ENCODE peak calls at places on chromosomes 12 and 14, in nine cellular contexts. K, I, O, C, M, T, Y, D and Q are unnamed samples. For H3K4me1 and H3K36me3, the result is how much of the 10 kb centered on the place peaks cover.

GRCh38 chr14:23609001-23609400 is 27.2 kb upstream of the DHRS2 start:
- DNase-seq in K (no peak), I (no peak), O (no peak), C (no peak), M (no peak), T (no peak), Y (no peak), D (no peak), Q (no peak)

GRCh38 chr12:54024127-54024526 is 4.1 kb upstream of the HOXC6 start:
- DNase-seq in K (no peak), I (no peak), O (no peak), C (no peak), M (no peak), T (no peak), Y (no peak), D (no peak), Q (peak)

GRCh38 chr14:104149617-104150141 is 11.3 kb downstream of the KIF26A start:
- DNase-seq in K (no peak), I (no peak), O (no peak), C (no peak), M (peak), T (peak), Y (no peak), D (no peak), Q (no peak)

GRCh38 chr14:56891226-56891625 is 80.9 kb upstream of the OTX2 start:
- DNase-seq in K (no peak), I (no peak), O (no peak), C (no peak), M (no peak), T (no peak), Y (no peak), D (no peak), Q (no peak)

GRCh38 chr14:104437703-104438102 is 141.9 kb upstream of the C14orf180 start:
- DNase-seq in K (no peak), I (no peak), O (no peak), C (no peak), M (no peak), T (no peak), Y (no peak), D (no peak), Q (no peak)

GRCh38 chr14:20305265-20306078 is at the start of gene TTC5:
- DNase-seq in K (peak), I (peak), O (peak), C (peak), M (peak), T (peak), Y (peak), D (peak), Q (peak)

GRCh38 chr12:120677765-120678473 is 9.0 kb upstream of the MLEC start:
- DNase-seq in K (no peak), I (no peak), O (peak), C (no peak), M (no peak), T (no peak), Y (no peak), D (no peak), Q (no peak)

GRCh38 chr14:59630281-59630963 is 53.8 kb upstream of the CCDC175 start:
- DNase-seq in K (no peak), I (no peak), O (peak), C (no peak), M (peak), T (peak), Y (no peak), D (no peak), Q (no peak)

GRCh38 chr12:92945659-92946220 is 16.6 kb upstream of the EEA1 start:
- DNase-seq in K (no peak), I (no peak), O (no peak), C (no peak), M (no peak), T (no peak), Y (no peak), D (no peak), Q (no peak)

GRCh38 chr12:70724444-70724843 is 87.2 kb upstream of the PTPRB start:
- DNase-seq in K (no peak), I (peak), O (peak), C (peak), M (no peak), T (peak), Y (no peak), D (no peak), Q (no peak)

GRCh38 chr12:113900711-113901110 is 65.4 kb downstream of the RBM19 start:
- DNase-seq in K (no peak), I (no peak), O (no peak), C (no peak), M (no peak), T (no peak), Y (no peak), D (no peak), Q (no peak)

GRCh38 chr12:26227376-26227775 is 32.0 kb downstream of the SSPN start:
- DNase-seq in K (no peak), I (no peak), O (no peak), C (no peak), M (no peak), T (no peak), Y (no peak), D (no peak), Q (no peak)

GRCh38 chr12:131564843-131565242 is 146.0 kb upstream of the SFSWAP start:
- DNase-seq in K (no peak), I (no peak), O (no peak), C (no peak), M (no peak), T (no peak), Y (no peak), D (no peak), Q (no peak)

GRCh38 chr12:53383258-53383657 is 3.3 kb downstream of the SP1 start:
- DNase-seq in K (no peak), I (no peak), O (no peak), C (no peak), M (no peak), T (no peak), Y (no peak), D (no peak), Q (peak)

GRCh38 chr12:57118711-57119271 is 7.6 kb upstream of the STAT6 start:
- DNase-seq in K (no peak), I (peak), O (peak), C (no peak), M (no peak), T (no peak), Y (no peak), D (no peak), Q (peak)

GRCh38 chr12:27276275-27276674 is 32.2 kb downstream of the STK38L start:
- DNase-seq in K (no peak), I (no peak), O (no peak), C (no peak), M (no peak), T (no peak), Y (no peak), D (no peak), Q (no peak)
- H3K4me1 ChIP-seq in K (under half), I (under half), O (under half), C (under half), M (under half), T (under half), Y (half or more), D (under half), Q (under half)

DNA sequence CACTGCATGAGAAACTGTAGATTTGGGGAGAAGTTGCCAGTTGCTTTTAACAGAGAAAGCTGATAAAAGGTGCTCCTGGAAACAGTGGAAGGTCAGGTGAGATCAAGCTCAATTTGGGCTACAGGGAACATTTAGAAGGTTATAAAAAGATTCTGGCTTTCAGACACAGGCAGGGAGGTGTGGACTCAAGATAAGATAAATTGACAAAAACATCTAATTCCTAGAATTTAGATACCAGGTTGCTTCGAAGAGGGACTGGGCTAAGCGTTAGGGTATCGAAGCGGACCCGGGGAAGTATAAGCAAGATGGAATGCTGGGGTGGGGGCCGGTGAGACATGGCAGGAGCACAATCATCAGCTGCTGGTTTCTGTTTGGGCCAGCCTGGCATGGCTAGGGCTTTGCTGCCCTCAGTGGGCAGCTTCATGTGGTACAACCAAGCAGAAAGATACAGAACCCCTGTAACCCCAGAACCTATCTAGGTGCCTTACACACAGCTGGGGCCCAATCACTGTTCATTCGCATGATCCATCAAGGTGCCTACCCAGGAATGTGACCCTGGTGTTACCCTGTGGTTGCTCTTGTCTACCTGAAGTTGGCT is 15.0 kb upstream of the CELA1 start:
- DNase-seq in K (no peak), I (no peak), O (no peak), C (no peak), M (no peak), T (no peak), Y (no peak), D (no peak), Q (no peak)
- H3K36me3 ChIP-seq in K (under half), I (under half), O (under half), C (under half), M (under half), T (under half), Y (under half), D (under half), Q (under half)

GRCh38 chr14:24965578-24965933 is 84.4 kb downstream of the STXBP6 start:
- DNase-seq in K (no peak), I (no peak), O (no peak), C (no peak), M (no peak), T (no peak), Y (no peak), D (no peak), Q (no peak)

GRCh38 chr14:24960816-24961215 is 89.1 kb downstream of the STXBP6 start:
- DNase-seq in K (no peak), I (peak), O (no peak), C (no peak), M (no peak), T (no peak), Y (no peak), D (no peak), Q (no peak)

GRCh38 chr14:24959791-24960331 is 90.1 kb downstream of the STXBP6 start:
- DNase-seq in K (no peak), I (peak), O (no peak), C (no peak), M (no peak), T (no peak), Y (no peak), D (no peak), Q (no peak)

GRCh38 chr14:24965934-24966593 is 83.9 kb downstream of the STXBP6 start:
- DNase-seq in K (no peak), I (peak), O (peak), C (no peak), M (peak), T (peak), Y (no peak), D (no peak), Q (no peak)

DNA sequence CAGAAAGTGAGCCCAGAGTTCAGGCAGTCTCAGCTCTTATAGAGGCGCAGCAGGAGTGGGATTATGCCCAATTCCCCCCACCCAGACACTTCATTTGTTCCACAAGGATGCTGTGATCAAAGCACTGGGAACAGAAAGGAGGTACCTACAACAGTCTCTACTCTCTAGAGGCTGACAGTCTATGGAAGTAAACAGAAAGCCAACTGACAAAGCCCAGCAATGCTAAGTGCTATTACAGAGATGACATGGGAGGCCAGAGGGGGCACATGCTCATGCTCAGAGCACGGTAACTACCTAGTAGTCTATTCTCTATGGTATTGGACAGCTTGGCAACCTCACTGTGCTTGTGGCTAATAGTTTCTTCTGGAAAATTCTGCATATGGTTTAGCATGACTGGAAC is 85.9 kb downstream of the STXBP6 start:
- DNase-seq in K (no peak), I (no peak), O (no peak), C (no peak), M (no peak), T (no peak), Y (no peak), D (no peak), Q (no peak)
- H3K4me1 ChIP-seq in K (under half), I (under half), O (under half), C (under half), M (under half), T (under half), Y (half or more), D (under half), Q (under half)

GRCh38 chr12:121915841-121916321 is 2.5 kb upstream of the CFAP251 start:
- DNase-seq in K (no peak), I (peak), O (peak), C (no peak), M (peak), T (no peak), Y (no peak), D (no peak), Q (no peak)
- H3K36me3 ChIP-seq in K (under half), I (under half), O (under half), C (under half), M (under half), T (under half), Y (half or more), D (half or more), Q (under half)